ENCODE peak calls at places on chromosomes 16 and 17, in eight cellular contexts. Z, X, O, Q, E, M, R and B are unnamed samples.

GRCh38 chr16:66120656-66121055 is 245.8 kb upstream of the CDH5 start:
- DNase-seq in Z (no peak), X (no peak), O (no peak), Q (no peak), E (no peak), M (no peak), R (no peak), B (peak; percentile 83)

GRCh38 chr17:1143573-1143972 is 36.2 kb downstream of the ABR start:
- DNase-seq in Z (no peak), X (no peak), O (no peak), Q (no peak), E (peak; percentile 71), M (no peak), R (peak; percentile 26), B (no peak)

GRCh38 chr17:43662432-43663141 is 865 bp upstream of the MEOX1 start:
- DNase-seq in Z (no peak), X (no peak), O (no peak), Q (no peak), E (no peak), M (no peak), R (no peak), B (no peak)

GRCh38 chr17:16507918-16508533 is 16.0 kb upstream of the LRRC75A start:
- DNase-seq in Z (no peak), X (peak; percentile 17), O (no peak), Q (no peak), E (no peak), M (no peak), R (peak; percentile 53), B (no peak)

GRCh38 chr16:67279296-67280089 is at the start of gene PLEKHG4:
- DNase-seq in Z (peak; percentile 55), X (peak; percentile 35), O (peak; percentile 99), Q (peak; percentile 46), E (peak; percentile 73), M (peak; percentile 57), R (peak; percentile 94), B (peak; percentile 71)

GRCh38 chr16:70589998-70590471 is 56.3 kb upstream of the IL34 start:
- DNase-seq in Z (no peak), X (peak; percentile 58), O (no peak), Q (peak; percentile 44), E (no peak), M (no peak), R (peak; percentile 59), B (peak; percentile 47)

GRCh38 chr17:81043725-81044427 is 8.9 kb downstream of the BAIAP2 start:
- DNase-seq in Z (no peak), X (peak; percentile 77), O (no peak), Q (no peak), E (no peak), M (no peak), R (peak; percentile 22), B (peak; percentile 23)

GRCh38 chr17:34706029-34706428 is 126.6 kb downstream of the TMEM132E start:
- DNase-seq in Z (no peak), X (no peak), O (no peak), Q (no peak), E (peak; percentile 84), M (peak; percentile 46), R (peak; percentile 32), B (no peak)

GRCh38 chr17:12990041-12990808 is 27.6 kb downstream of the ELAC2 start:
- DNase-seq in Z (no peak), X (no peak), O (no peak), Q (no peak), E (no peak), M (no peak), R (no peak), B (no peak)

GRCh38 chr16:11032000-11032921 is 87.9 kb downstream of the CLEC16A start:
- DNase-seq in Z (no peak), X (peak; percentile 23), O (no peak), Q (no peak), E (no peak), M (no peak), R (no peak), B (no peak)

GRCh38 chr16:11034005-11034404 is 89.6 kb downstream of the CLEC16A start:
- DNase-seq in Z (no peak), X (peak; percentile 30), O (no peak), Q (peak; percentile 60), E (no peak), M (no peak), R (peak; percentile 97), B (peak; percentile 94)

GRCh38 chr16:11032922-11033291 is 88.5 kb downstream of the CLEC16A start:
- DNase-seq in Z (no peak), X (no peak), O (no peak), Q (peak; percentile 78), E (peak; percentile 32), M (no peak), R (peak; percentile 90), B (peak; percentile 85)

GRCh38 chr16:11029948-11030347 is 85.6 kb downstream of the CLEC16A start:
- DNase-seq in Z (no peak), X (no peak), O (no peak), Q (no peak), E (no peak), M (no peak), R (peak; percentile 22), B (no peak)

DNA sequence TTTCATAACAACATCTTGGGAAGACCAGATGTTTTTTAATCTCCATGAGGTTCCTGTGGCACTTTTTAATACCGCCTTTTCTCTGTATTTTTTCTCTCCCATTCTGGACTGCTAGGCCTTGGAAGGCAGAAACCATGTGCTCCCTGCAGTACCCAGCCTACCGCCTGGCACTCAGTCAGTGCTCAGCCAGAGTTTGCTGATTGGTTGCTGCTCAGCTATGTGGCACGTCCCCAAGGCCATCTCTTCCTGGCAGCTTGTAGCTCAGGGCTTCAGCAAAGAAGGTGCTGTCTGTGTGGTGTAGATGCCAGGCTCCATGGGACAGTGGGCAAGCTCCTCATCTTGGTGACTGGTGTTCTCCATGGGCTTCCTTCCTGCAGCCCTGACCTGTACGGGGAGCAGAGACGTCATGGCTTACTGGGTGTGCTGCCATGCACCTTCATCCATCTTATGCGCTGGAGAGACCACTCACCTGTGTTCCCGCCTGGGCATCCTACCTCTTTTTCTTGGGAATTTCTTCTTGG is 86.7 kb downstream of the CLEC16A start:
- DNase-seq in Z (no peak), X (no peak), O (no peak), Q (no peak), E (no peak), M (no peak), R (no peak), B (no peak)
- TF ChIP-seq CTCF in Z (no peak), X (no peak), O (no peak), Q (no peak), E (no peak), M (no peak), R (no peak), B (no peak)

GRCh38 chr16:88348377-88349152 is 34.2 kb upstream of the ZNF469 start:
- DNase-seq in Z (no peak), X (no peak), O (no peak), Q (no peak), E (no peak), M (no peak), R (no peak), B (no peak)
- TF ChIP-seq CTCF in Z (no peak), X (no peak), O (no peak), Q (no peak), E (no peak), M (no peak), R (no peak), B (no peak)

GRCh38 chr17:57953703-57954420 is 1.4 kb downstream of the CUEDC1 start:
- DNase-seq in Z (no peak), X (no peak), O (no peak), Q (peak; percentile 20), E (no peak), M (no peak), R (no peak), B (no peak)
- TF ChIP-seq CTCF in Z (no peak), X (no peak), O (no peak), Q (no peak), E (no peak), M (no peak), R (no peak), B (no peak)

DNA sequence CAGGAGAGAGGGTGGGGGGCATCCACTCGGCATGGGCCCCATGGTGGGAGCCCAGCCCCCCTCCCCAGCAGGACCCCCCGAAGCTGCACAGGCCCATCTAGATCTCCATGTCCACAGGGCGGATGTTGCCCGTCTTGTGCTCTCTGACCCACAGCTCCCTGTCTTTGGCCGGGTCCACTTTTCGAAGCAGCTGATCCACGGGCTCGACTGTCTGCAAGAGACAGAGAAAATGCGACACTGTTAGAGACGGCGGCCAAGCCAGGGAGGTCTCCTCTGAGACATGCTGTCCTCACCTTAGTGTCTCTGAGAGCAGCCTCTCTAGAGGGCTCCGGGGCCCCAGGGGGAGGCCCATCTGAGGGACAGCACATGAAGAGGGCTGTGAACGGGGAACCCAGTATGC is 12.1 kb upstream of the RCVRN start:
- DNase-seq in Z (no peak), X (no peak), O (no peak), Q (no peak), E (no peak), M (no peak), R (no peak), B (no peak)
- TF ChIP-seq CTCF in Z (no peak), X (no peak), O (no peak), Q (no peak), E (no peak), M (no peak), R (no peak), B (no peak)

DNA sequence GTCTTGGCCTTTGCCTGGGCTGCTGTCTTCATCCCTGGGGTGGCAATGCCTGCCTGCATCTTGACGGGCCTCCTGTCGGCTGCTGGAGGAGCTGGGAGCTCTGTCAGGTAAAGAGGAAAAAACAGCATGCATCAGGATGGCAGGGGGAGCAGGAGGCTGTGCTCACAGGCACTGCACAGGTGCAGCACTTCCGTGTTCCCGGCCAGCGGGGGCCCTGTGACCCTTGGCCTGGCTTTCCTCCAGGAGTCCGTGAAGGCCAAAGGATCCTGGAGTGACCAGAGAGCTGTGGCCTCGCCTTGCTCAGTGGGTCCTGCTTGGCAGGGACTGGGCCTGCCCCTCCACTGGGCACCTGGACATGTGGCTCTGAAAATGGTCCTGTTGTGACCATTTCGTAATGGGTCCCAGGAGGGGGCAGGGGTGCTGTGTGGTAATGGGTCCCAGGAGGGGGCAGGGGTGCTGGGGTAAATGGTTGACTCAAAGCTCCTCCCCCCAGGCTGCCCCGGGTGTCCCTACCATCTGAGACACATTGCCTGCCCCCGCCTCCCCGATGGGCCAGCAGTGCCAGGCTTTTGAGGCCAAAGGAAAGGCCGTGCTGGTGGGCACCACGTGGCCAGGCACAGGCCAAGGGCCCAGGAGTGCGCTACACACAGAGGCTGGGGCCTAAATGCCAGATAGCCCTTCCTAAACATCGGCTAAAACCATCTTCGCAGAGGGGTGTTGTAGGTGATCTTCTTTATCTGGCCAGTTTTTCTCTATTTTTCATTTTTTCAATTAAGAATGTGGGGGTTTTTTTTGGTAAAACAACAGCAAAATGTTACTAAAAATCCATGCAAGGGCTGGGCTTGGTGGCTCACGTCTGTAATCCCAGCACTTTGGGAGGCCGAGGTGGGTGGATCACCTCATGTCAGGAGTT is 4.0 kb upstream of the FASN start:
- DNase-seq in Z (no peak), X (no peak), O (no peak), Q (no peak), E (no peak), M (no peak), R (peak; percentile 26), B (no peak)
- TF ChIP-seq CTCF in Z (peak; percentile 17), X (no peak), O (no peak), Q (no peak), E (no peak), M (no peak), R (no peak), B (no peak)

GRCh38 chr16:72927199-72928088 is 120.5 kb downstream of the ZFHX3 start:
- DNase-seq in Z (peak; percentile 90), X (peak; percentile 92), O (no peak), Q (no peak), E (no peak), M (no peak), R (peak; percentile 87), B (peak; percentile 96)
- TF ChIP-seq CTCF in Z (no peak), X (no peak), O (no peak), Q (no peak), E (no peak), M (no peak), R (no peak), B (peak; percentile 22)

GRCh38 chr16:51971184-51971583 is 575.8 kb downstream of the TOX3 start:
- DNase-seq in Z (no peak), X (peak; percentile 23), O (no peak), Q (no peak), E (peak; percentile 63), M (no peak), R (peak; percentile 19), B (peak; percentile 17)
- TF ChIP-seq CTCF in Z (peak; percentile 14), X (peak; percentile 61), O (no peak), Q (no peak), E (peak; percentile 31), M (peak; percentile 69), R (peak; percentile 44), B (peak; percentile 50)